ENCODE peak calls at places on chromosomes 7 and 10, in seven cellular contexts. W is prostate gland; M is CD8-positive, alpha-beta memory T cell; D is esophagus squamous epithelium; O is mammary epithelial cell; V is suprapubic skin; F is cardiac muscle cell. K is an unnamed sample.
A peak's percentile ranks its signal among the peaks of the same experiment; 100 is the strongest.

GRCh38 chr10:126349676-126350075 is 38.6 kb downstream of the ADAM12 start:
- DNase-seq in O (no peak), V (no peak), W (no peak), F (no peak), M (no peak), D (no peak), K (no peak)

GRCh38 chr10:103758294-103758681 is 97.1 kb downstream of the SH3PXD2A start:
- DNase-seq in W (no peak), F (no peak), V (no peak), D (no peak), O (peak; percentile 88), M (no peak), K (no peak)

GRCh38 chr7:40965016-40965415 is 737.9 kb downstream of the INHBA start:
- DNase-seq in F (no peak), M (no peak), W (no peak), D (no peak), O (no peak), V (no peak), K (no peak)

GRCh38 chr7:70317356-70317755 is 719.1 kb downstream of the AUTS2 start:
- DNase-seq in D (no peak), W (no peak), M (no peak), V (no peak), O (peak; percentile 52), F (no peak), K (no peak)

GRCh38 chr10:18313146-18313542 is 172.9 kb downstream of the CACNB2 start:
- DNase-seq in O (no peak), D (no peak), W (no peak), F (no peak), M (no peak), V (no peak), K (no peak)

GRCh38 chr7:69708857-69709256 is 110.6 kb downstream of the AUTS2 start:
- DNase-seq in O (no peak), F (peak; percentile 46), M (no peak), D (no peak), W (no peak), V (no peak), K (no peak)

GRCh38 chr7:143380264-143380645 is 890 bp upstream of the ZYX start:
- DNase-seq in D (peak; percentile 22), O (peak; percentile 73), V (peak; percentile 92), F (peak; percentile 90), M (peak; percentile 77), W (peak; percentile 84), K (peak; percentile 66)

GRCh38 chr10:114239117-114239993 is at the start of gene VWA2:
- DNase-seq in V (no peak), D (no peak), M (no peak), O (no peak), W (peak; percentile 72), F (peak; percentile 70), K (no peak)

GRCh38 chr7:158944195-158944594 is 87.8 kb downstream of the DYNC2I1 start:
- DNase-seq in O (no peak), D (no peak), V (no peak), F (no peak), M (no peak), W (no peak), K (no peak)

GRCh38 chr10:123007558-123008378 is 827 bp downstream of the IKZF5 start:
- DNase-seq in W (peak; percentile 54), M (peak; percentile 30), V (no peak), F (peak; percentile 64), O (peak; percentile 69), D (no peak), K (peak; percentile 28)
- H3K4me1 ChIP-seq in W (no peaks in the 10 kb centered on the region), M (peaks cover 56% of the 10 kb centered on the region), V (peaks cover 40% of the 10 kb centered on the region), F (peaks cover 13% of the 10 kb centered on the region), O (peaks cover 17% of the 10 kb centered on the region), D (peaks cover 18% of the 10 kb centered on the region), K (peaks cover 38% of the 10 kb centered on the region)

GRCh38 chr10:6579904-6580278 is at the start of gene PRKCQ:
- DNase-seq in D (no peak), F (peak; percentile 69), O (no peak), W (no peak), M (no peak), V (no peak), K (no peak)
- H3K4me1 ChIP-seq in D (no peaks in the 10 kb centered on the region), F (no peaks in the 10 kb centered on the region), O (peaks cover 6% of the 10 kb centered on the region), W (no peaks in the 10 kb centered on the region), M (peaks cover 60% of the 10 kb centered on the region), V (peaks cover 8% of the 10 kb centered on the region), K (peaks cover 15% of the 10 kb centered on the region)

DNA sequence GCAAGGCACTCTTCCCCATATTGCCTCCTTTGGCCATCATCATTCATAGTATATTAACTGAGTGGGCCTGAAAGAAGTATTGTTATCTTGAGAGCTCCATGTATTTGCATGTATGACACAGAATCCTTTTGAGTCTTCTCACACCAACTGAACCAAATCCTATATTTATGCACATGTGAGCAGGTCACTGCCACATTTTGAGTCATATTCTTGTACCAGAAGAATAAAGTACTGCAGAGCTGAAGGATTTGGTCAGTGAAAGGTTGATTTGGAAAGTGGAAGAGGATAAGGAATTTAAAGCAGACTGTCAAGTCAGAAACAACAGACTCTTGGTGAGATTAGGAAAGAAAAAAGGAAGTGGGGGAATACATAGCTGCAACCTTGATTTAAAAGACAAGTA is 121.8 kb downstream of the ARID5B start:
- DNase-seq in M (no peak), O (no peak), W (no peak), V (no peak), D (no peak), F (no peak), K (no peak)
- H3K4me1 ChIP-seq in M (peaks cover 11% of the 10 kb centered on the region), O (peaks cover 54% of the 10 kb centered on the region), W (peaks cover 14% of the 10 kb centered on the region), V (peaks cover 52% of the 10 kb centered on the region), D (peaks cover 59% of the 10 kb centered on the region), F (peaks cover 12% of the 10 kb centered on the region), K (peaks cover 10% of the 10 kb centered on the region)

GRCh38 chr10:119596537-119597404 is at the start of gene TIAL1:
- DNase-seq in V (peak; percentile 99), M (peak; percentile 90), W (peak; percentile 99), D (peak; percentile 95), F (peak; percentile 100), O (peak; percentile 99), K (peak; percentile 99)

GRCh38 chr10:119598397-119598796 is 1.6 kb upstream of the TIAL1 start:
- DNase-seq in D (no peak), W (no peak), O (no peak), V (no peak), F (no peak), M (no peak), K (no peak)

GRCh38 chr10:119595715-119596515 is 849 bp downstream of the TIAL1 start:
- DNase-seq in V (peak; percentile 83), M (peak; percentile 34), W (peak; percentile 24), F (peak; percentile 54), D (no peak), O (peak; percentile 34), K (peak; percentile 20)

GRCh38 chr10:119597405-119598186 is 832 bp upstream of the TIAL1 start:
- DNase-seq in F (no peak), D (no peak), W (no peak), M (no peak), V (no peak), O (no peak), K (no peak)

DNA sequence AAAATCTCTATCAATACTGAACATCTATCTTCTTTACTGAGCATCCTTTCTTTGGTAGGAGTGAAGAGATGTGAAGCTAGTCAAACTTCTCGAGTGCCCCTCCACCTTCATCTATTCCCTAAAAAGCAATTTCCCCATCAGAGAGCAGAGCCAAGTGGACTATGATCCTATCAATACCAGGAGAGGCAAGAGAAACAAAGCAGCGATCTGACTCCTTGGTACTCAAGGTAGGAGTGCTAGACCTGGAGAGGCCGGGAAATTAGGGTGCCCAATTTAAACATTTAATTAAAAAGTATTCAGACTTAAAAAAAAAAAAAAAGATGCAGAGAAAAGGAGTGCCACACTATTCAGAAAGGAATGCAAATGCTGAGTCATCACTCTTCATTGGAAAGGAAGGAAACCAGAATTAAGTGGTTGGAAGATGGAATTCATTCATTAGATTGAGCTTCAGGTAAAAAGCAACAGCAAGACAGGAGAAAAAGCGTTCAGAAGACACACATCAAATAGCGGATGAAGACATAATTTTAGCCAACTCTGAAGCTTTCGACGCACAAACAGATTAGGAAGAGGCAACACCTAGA is 1.5 kb downstream of the TIAL1 start:
- DNase-seq in O (peak; percentile 60), D (no peak), W (no peak), M (no peak), F (no peak), V (no peak), K (no peak)
- H3K4me1 ChIP-seq in O (peaks cover 30% of the 10 kb centered on the region), D (peaks cover 40% of the 10 kb centered on the region), W (peaks cover 7% of the 10 kb centered on the region), M (peaks cover 46% of the 10 kb centered on the region), F (peaks cover 29% of the 10 kb centered on the region), V (peaks cover 50% of the 10 kb centered on the region), K (peaks cover 29% of the 10 kb centered on the region)

GRCh38 chr7:6375346-6376101 is 72.2 kb downstream of the DAGLB start:
- DNase-seq in W (no peak), F (no peak), M (no peak), V (no peak), O (peak; percentile 41), D (no peak), K (no peak)

GRCh38 chr7:6380310-6381095 is 67.3 kb downstream of the DAGLB start:
- DNase-seq in V (no peak), O (no peak), M (no peak), F (no peak), D (no peak), W (no peak), K (no peak)

GRCh38 chr7:6382797-6383196 is 65.0 kb downstream of the DAGLB start:
- DNase-seq in D (no peak), M (no peak), F (no peak), W (no peak), O (no peak), V (no peak), K (no peak)

GRCh38 chr7:6379881-6380280 is 67.9 kb downstream of the DAGLB start:
- DNase-seq in O (no peak), V (no peak), M (no peak), D (no peak), W (no peak), F (no peak), K (no peak)

DNA sequence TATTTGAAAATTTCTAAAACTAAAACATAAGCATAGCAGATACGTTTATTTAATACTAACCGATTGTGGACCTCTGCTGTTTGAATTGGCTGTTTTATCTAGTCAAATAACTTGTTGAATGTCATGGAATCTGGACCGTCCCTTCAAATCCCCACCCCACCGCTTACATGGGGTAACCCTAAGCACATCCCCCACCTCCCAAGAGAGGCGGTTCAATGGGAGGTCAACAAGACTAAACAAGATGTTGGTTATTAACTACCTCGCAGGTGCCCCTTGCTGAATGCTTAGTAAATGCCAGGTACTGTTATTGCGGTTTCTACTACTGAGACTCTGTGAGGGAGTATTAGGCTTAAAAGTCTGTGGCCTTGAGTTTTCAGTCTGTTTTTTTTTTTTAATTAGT is 70.9 kb downstream of the DAGLB start:
- DNase-seq in W (no peak), F (no peak), M (no peak), V (no peak), D (no peak), O (no peak), K (no peak)
- H3K4me1 ChIP-seq in W (no peaks in the 10 kb centered on the region), F (peaks cover 4% of the 10 kb centered on the region), M (peaks cover 30% of the 10 kb centered on the region), V (peaks cover 61% of the 10 kb centered on the region), D (peaks cover 53% of the 10 kb centered on the region), O (peaks cover 9% of the 10 kb centered on the region), K (peaks cover 57% of the 10 kb centered on the region)

GRCh38 chr7:140918236-140918635 is 6.5 kb downstream of the BRAF start:
- DNase-seq in M (no peak), O (no peak), D (no peak), F (no peak), W (no peak), V (no peak), K (no peak)
- H3K4me1 ChIP-seq in M (peaks cover 13% of the 10 kb centered on the region), O (no peaks in the 10 kb centered on the region), D (peaks cover 12% of the 10 kb centered on the region), F (peaks cover 10% of the 10 kb centered on the region), W (no peaks in the 10 kb centered on the region), V (peaks cover 13% of the 10 kb centered on the region), K (peaks cover 38% of the 10 kb centered on the region)

DNA sequence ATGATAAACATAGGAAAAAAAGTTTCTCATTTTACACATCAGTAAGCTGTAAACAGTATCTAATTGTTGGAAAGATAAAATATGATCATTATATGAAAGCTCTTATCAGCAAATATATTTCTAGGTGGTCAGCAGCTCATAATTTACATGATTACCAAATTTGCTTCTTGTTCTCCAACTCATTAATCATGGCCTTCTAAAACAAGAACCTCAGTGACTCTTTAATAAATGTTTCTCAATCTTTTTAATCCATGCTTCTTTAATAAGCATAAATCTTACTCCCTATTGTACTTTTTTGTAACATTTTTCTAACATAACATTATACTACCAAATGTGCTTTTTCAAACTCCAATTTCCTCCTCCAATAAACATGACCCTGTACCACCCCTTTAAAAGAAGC is 5.9 kb downstream of the ITGB1 start:
- DNase-seq in F (no peak), O (no peak), V (no peak), D (no peak), W (no peak), M (no peak), K (no peak)
- H3K4me1 ChIP-seq in F (peaks cover 59% of the 10 kb centered on the region), O (peaks cover 43% of the 10 kb centered on the region), V (peaks cover 87% of the 10 kb centered on the region), D (peaks cover 30% of the 10 kb centered on the region), W (peaks cover 5% of the 10 kb centered on the region), M (peaks cover 63% of the 10 kb centered on the region), K (peaks cover 91% of the 10 kb centered on the region)